ENCODE peak calls at places on chromosomes 2 and 18, in ten cellular contexts. One of them, this sample, is unnamed.

GRCh38 chr2:43368483-43369385 is 142.3 kb upstream of the ZFP36L2 start:
- DNase-seq in HCT116: no peak
- DNase-seq in transverse colon: no peak
- DNase-seq in upper lobe of left lung: no peak
- DNase-seq in sigmoid colon: no peak
- DNase-seq in stomach: no peak
- DNase-seq in GM23338: no peak
- DNase-seq in prostate gland: no peak
- DNase-seq in SK-N-SH: no peak
- DNase-seq in K562: no peak
- DNase-seq in this sample: no peak

GRCh38 chr2:176106636-176107539 is at the start of gene HOXD11:
- DNase-seq in HCT116: no peak
- DNase-seq in transverse colon: peak
- DNase-seq in upper lobe of left lung: peak
- DNase-seq in sigmoid colon: peak
- DNase-seq in stomach: no peak
- DNase-seq in GM23338: peak
- DNase-seq in prostate gland: peak
- DNase-seq in SK-N-SH: peak
- DNase-seq in K562: no peak
- DNase-seq in this sample: no peak

GRCh38 chr2:230657462-230657861 is 55.2 kb upstream of the CAB39 start:
- DNase-seq in HCT116: no peak
- DNase-seq in transverse colon: no peak
- DNase-seq in upper lobe of left lung: peak
- DNase-seq in sigmoid colon: no peak
- DNase-seq in stomach: no peak
- DNase-seq in GM23338: no peak
- DNase-seq in prostate gland: no peak
- DNase-seq in SK-N-SH: no peak
- DNase-seq in K562: no peak
- DNase-seq in this sample: no peak

GRCh38 chr2:105380432-105381118 is 18.3 kb downstream of the FHL2 start:
- DNase-seq in HCT116: no peak
- DNase-seq in transverse colon: no peak
- DNase-seq in upper lobe of left lung: no peak
- DNase-seq in sigmoid colon: no peak
- DNase-seq in stomach: no peak
- DNase-seq in GM23338: no peak
- DNase-seq in prostate gland: no peak
- DNase-seq in SK-N-SH: no peak
- DNase-seq in K562: peak
- DNase-seq in this sample: no peak

GRCh38 chr2:152718047-152718908 is at the start of gene ARL6IP6:
- DNase-seq in HCT116: peak
- DNase-seq in transverse colon: peak
- DNase-seq in upper lobe of left lung: peak
- DNase-seq in sigmoid colon: peak
- DNase-seq in stomach: peak
- DNase-seq in GM23338: peak
- DNase-seq in prostate gland: peak
- DNase-seq in SK-N-SH: peak
- DNase-seq in K562: peak
- DNase-seq in this sample: peak

GRCh38 chr2:72793798-72794447 is 31.9 kb downstream of the EXOC6B start:
- DNase-seq in HCT116: no peak
- DNase-seq in transverse colon: no peak
- DNase-seq in upper lobe of left lung: no peak
- DNase-seq in sigmoid colon: no peak
- DNase-seq in stomach: no peak
- DNase-seq in GM23338: no peak
- DNase-seq in prostate gland: no peak
- DNase-seq in SK-N-SH: no peak
- DNase-seq in K562: no peak
- DNase-seq in this sample: no peak

GRCh38 chr2:24024018-24024417 is 14.1 kb downstream of the MFSD2B start:
- DNase-seq in HCT116: no peak
- DNase-seq in transverse colon: no peak
- DNase-seq in upper lobe of left lung: peak
- DNase-seq in sigmoid colon: no peak
- DNase-seq in stomach: no peak
- DNase-seq in GM23338: peak
- DNase-seq in prostate gland: no peak
- DNase-seq in SK-N-SH: no peak
- DNase-seq in K562: peak
- DNase-seq in this sample: no peak

GRCh38 chr2:9406529-9407362 is 16.6 kb downstream of the ITGB1BP1 start:
- DNase-seq in HCT116: no peak
- DNase-seq in transverse colon: no peak
- DNase-seq in upper lobe of left lung: no peak
- DNase-seq in sigmoid colon: no peak
- DNase-seq in stomach: no peak
- DNase-seq in GM23338: no peak
- DNase-seq in prostate gland: no peak
- DNase-seq in SK-N-SH: no peak
- DNase-seq in K562: no peak
- DNase-seq in this sample: no peak

GRCh38 chr2:241295326-241296095 is 20.0 kb downstream of the HDLBP start:
- DNase-seq in HCT116: no peak
- DNase-seq in transverse colon: no peak
- DNase-seq in upper lobe of left lung: no peak
- DNase-seq in sigmoid colon: no peak
- DNase-seq in stomach: no peak
- DNase-seq in GM23338: no peak
- DNase-seq in prostate gland: no peak
- DNase-seq in SK-N-SH: no peak
- DNase-seq in K562: no peak
- DNase-seq in this sample: no peak

GRCh38 chr2:108958002-108958401 is 31.0 kb downstream of the EDAR start:
- DNase-seq in HCT116: peak
- DNase-seq in transverse colon: peak
- DNase-seq in upper lobe of left lung: no peak
- DNase-seq in sigmoid colon: no peak
- DNase-seq in stomach: peak
- DNase-seq in GM23338: no peak
- DNase-seq in prostate gland: peak
- DNase-seq in SK-N-SH: no peak
- DNase-seq in K562: no peak
- DNase-seq in this sample: no peak

GRCh38 chr18:37649416-37649815 is 83.8 kb upstream of the CELF4 start:
- DNase-seq in HCT116: no peak
- DNase-seq in transverse colon: no peak
- DNase-seq in upper lobe of left lung: no peak
- DNase-seq in sigmoid colon: no peak
- DNase-seq in stomach: no peak
- DNase-seq in GM23338: no peak
- DNase-seq in prostate gland: no peak
- DNase-seq in SK-N-SH: no peak
- DNase-seq in K562: no peak
- DNase-seq in this sample: no peak

GRCh38 chr18:25239636-25240468 is 112.1 kb downstream of the ZNF521 start:
- DNase-seq in HCT116: no peak
- DNase-seq in transverse colon: no peak
- DNase-seq in upper lobe of left lung: no peak
- DNase-seq in sigmoid colon: no peak
- DNase-seq in stomach: no peak
- DNase-seq in GM23338: no peak
- DNase-seq in prostate gland: no peak
- DNase-seq in SK-N-SH: no peak
- DNase-seq in K562: peak
- DNase-seq in this sample: no peak

GRCh38 chr18:13889661-13890060 is 25.7 kb downstream of the MC2R start:
- DNase-seq in HCT116: no peak
- DNase-seq in transverse colon: no peak
- DNase-seq in upper lobe of left lung: no peak
- DNase-seq in sigmoid colon: no peak
- DNase-seq in stomach: no peak
- DNase-seq in GM23338: no peak
- DNase-seq in prostate gland: no peak
- DNase-seq in SK-N-SH: no peak
- DNase-seq in K562: no peak
- DNase-seq in this sample: no peak

GRCh38 chr2:83915381-83915780 is 543.7 kb downstream of the SUCLG1 start:
- DNase-seq in HCT116: no peak
- DNase-seq in transverse colon: no peak
- DNase-seq in upper lobe of left lung: no peak
- DNase-seq in sigmoid colon: no peak
- DNase-seq in stomach: no peak
- DNase-seq in GM23338: no peak
- DNase-seq in prostate gland: no peak
- DNase-seq in SK-N-SH: no peak
- DNase-seq in K562: no peak
- DNase-seq in this sample: no peak

GRCh38 chr2:234676859-234677450 is 180.1 kb upstream of the ARL4C start:
- DNase-seq in HCT116: no peak
- DNase-seq in transverse colon: no peak
- DNase-seq in upper lobe of left lung: no peak
- DNase-seq in sigmoid colon: no peak
- DNase-seq in stomach: no peak
- DNase-seq in GM23338: peak
- DNase-seq in prostate gland: no peak
- DNase-seq in SK-N-SH: no peak
- DNase-seq in K562: no peak
- DNase-seq in this sample: no peak

GRCh38 chr2:211494085-211494484 is 937.7 kb downstream of the CPS1 start:
- DNase-seq in HCT116: no peak
- DNase-seq in transverse colon: no peak
- DNase-seq in upper lobe of left lung: peak
- DNase-seq in sigmoid colon: no peak
- DNase-seq in stomach: no peak
- DNase-seq in GM23338: no peak
- DNase-seq in prostate gland: no peak
- DNase-seq in SK-N-SH: no peak
- DNase-seq in K562: no peak
- DNase-seq in this sample: no peak

GRCh38 chr2:207133862-207134519 is 31.8 kb downstream of the KLF7 start:
- DNase-seq in HCT116: no peak
- DNase-seq in transverse colon: peak
- DNase-seq in upper lobe of left lung: no peak
- DNase-seq in sigmoid colon: peak
- DNase-seq in stomach: no peak
- DNase-seq in GM23338: peak
- DNase-seq in prostate gland: peak
- DNase-seq in SK-N-SH: no peak
- DNase-seq in K562: no peak
- DNase-seq in this sample: peak
- TF ChIP-seq POLR2AphosphoS5 in HCT116: no peak
- TF ChIP-seq POLR2AphosphoS5 in transverse colon: peak
- TF ChIP-seq POLR2AphosphoS5 in upper lobe of left lung: peak
- TF ChIP-seq POLR2AphosphoS5 in sigmoid colon: peak
- TF ChIP-seq POLR2AphosphoS5 in stomach: peak
- TF ChIP-seq POLR2AphosphoS5 in GM23338: no peak
- TF ChIP-seq POLR2AphosphoS5 in prostate gland: peak
- TF ChIP-seq POLR2AphosphoS5 in SK-N-SH: no peak
- TF ChIP-seq POLR2AphosphoS5 in K562: no peak
- TF ChIP-seq POLR2AphosphoS5 in this sample: no peak

DNA sequence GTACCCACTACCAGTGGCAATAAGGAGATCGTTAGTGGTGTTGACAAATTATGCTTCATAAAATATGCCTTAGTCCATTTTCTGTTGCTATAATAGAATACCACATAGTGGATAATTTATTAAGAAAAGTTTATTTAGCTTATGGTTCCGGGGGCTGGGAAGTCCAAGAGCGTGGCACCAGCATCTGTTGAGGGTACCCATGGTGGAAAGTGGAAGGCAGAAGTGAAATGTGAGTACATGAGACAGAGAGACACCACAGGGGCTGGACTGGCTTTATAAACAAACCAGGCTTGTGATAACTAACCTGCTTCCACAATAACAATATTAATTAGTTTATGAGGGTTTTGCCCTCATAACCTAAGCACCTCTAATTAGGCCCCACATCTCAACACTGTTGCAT is 146.6 kb downstream of the RNF144A start:
- DNase-seq in HCT116: no peak
- DNase-seq in transverse colon: no peak
- DNase-seq in upper lobe of left lung: no peak
- DNase-seq in sigmoid colon: no peak
- DNase-seq in stomach: no peak
- DNase-seq in GM23338: no peak
- DNase-seq in prostate gland: no peak
- DNase-seq in SK-N-SH: no peak
- DNase-seq in K562: no peak
- DNase-seq in this sample: no peak
- H3K4me3 ChIP-seq in HCT116: no peak
- H3K4me3 ChIP-seq in transverse colon: no peak
- H3K4me3 ChIP-seq in upper lobe of left lung: no peak
- H3K4me3 ChIP-seq in sigmoid colon: no peak
- H3K4me3 ChIP-seq in stomach: no peak
- H3K4me3 ChIP-seq in GM23338: no peak
- H3K4me3 ChIP-seq in prostate gland: no peak
- H3K4me3 ChIP-seq in SK-N-SH: no peak
- H3K4me3 ChIP-seq in K562: no peak
- H3K4me3 ChIP-seq in this sample: no peak

DNA sequence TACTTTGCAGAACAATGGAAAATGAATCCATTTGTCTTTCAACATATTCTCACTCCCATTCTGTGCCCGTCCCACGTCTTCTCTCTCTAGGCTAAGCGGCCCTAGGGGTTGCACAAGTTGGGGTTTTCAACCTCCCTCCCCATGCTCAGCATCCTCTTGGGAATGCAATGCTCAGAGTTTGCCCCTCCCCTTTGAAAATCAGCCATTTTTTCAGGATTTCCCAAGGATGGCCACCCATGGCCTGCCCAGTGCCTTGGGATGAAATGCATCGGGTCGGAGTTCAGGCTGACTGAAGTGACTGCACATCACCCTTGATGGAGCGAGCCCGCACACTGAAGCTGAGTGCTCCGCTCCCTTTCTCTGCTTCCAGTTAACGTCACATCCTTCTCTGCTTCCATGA is 87.9 kb downstream of the TNS1 start:
- DNase-seq in HCT116: no peak
- DNase-seq in transverse colon: no peak
- DNase-seq in upper lobe of left lung: no peak
- DNase-seq in sigmoid colon: no peak
- DNase-seq in stomach: no peak
- DNase-seq in GM23338: no peak
- DNase-seq in prostate gland: no peak
- DNase-seq in SK-N-SH: no peak
- DNase-seq in K562: no peak
- DNase-seq in this sample: no peak
- TF ChIP-seq POLR2AphosphoS5 in HCT116: no peak
- TF ChIP-seq POLR2AphosphoS5 in transverse colon: no peak
- TF ChIP-seq POLR2AphosphoS5 in upper lobe of left lung: no peak
- TF ChIP-seq POLR2AphosphoS5 in sigmoid colon: peak
- TF ChIP-seq POLR2AphosphoS5 in stomach: no peak
- TF ChIP-seq POLR2AphosphoS5 in GM23338: no peak
- TF ChIP-seq POLR2AphosphoS5 in prostate gland: no peak
- TF ChIP-seq POLR2AphosphoS5 in SK-N-SH: no peak
- TF ChIP-seq POLR2AphosphoS5 in K562: no peak
- TF ChIP-seq POLR2AphosphoS5 in this sample: no peak

GRCh38 chr2:218894168-218895157 is 13.8 kb downstream of the WNT10A start:
- DNase-seq in HCT116: no peak
- DNase-seq in transverse colon: no peak
- DNase-seq in upper lobe of left lung: no peak
- DNase-seq in sigmoid colon: no peak
- DNase-seq in stomach: no peak
- DNase-seq in GM23338: no peak
- DNase-seq in prostate gland: no peak
- DNase-seq in SK-N-SH: peak
- DNase-seq in K562: no peak
- DNase-seq in this sample: no peak
- H3K4me3 ChIP-seq in HCT116: peak
- H3K4me3 ChIP-seq in transverse colon: no peak
- H3K4me3 ChIP-seq in upper lobe of left lung: no peak
- H3K4me3 ChIP-seq in sigmoid colon: no peak
- H3K4me3 ChIP-seq in stomach: no peak
- H3K4me3 ChIP-seq in GM23338: peak
- H3K4me3 ChIP-seq in prostate gland: no peak
- H3K4me3 ChIP-seq in SK-N-SH: no peak
- H3K4me3 ChIP-seq in K562: no peak
- H3K4me3 ChIP-seq in this sample: peak

This sample was measured in SK-N-MC.